ENCODE peak calls at places on chromosomes 11 and 22, in eight cellular contexts. One of them, this sample, is unnamed.
A peak's percentile ranks its signal among the peaks of the same experiment; 100 is the strongest.

GRCh38 chr22:36540867-36541642 is 12.1 kb upstream of the EIF3D start:
- DNase-seq in left ventricle myocardium inferior: no peak
- DNase-seq in gastrocnemius medialis: no peak
- DNase-seq in AG04450: no peak
- DNase-seq in fibroblast of lung: peak; percentile 69
- DNase-seq in CD8-positive, alpha-beta memory T cell: no peak
- DNase-seq in pancreas: no peak
- DNase-seq in Peyer's patch: no peak
- DNase-seq in this sample: peak; percentile 38

GRCh38 chr11:106477776-106478175 is 400.3 kb downstream of the AASDHPPT start:
- DNase-seq in left ventricle myocardium inferior: no peak
- DNase-seq in gastrocnemius medialis: no peak
- DNase-seq in AG04450: no peak
- DNase-seq in fibroblast of lung: peak; percentile 34
- DNase-seq in CD8-positive, alpha-beta memory T cell: no peak
- DNase-seq in pancreas: no peak
- DNase-seq in Peyer's patch: no peak
- DNase-seq in this sample: peak; percentile 49

GRCh38 chr11:43917851-43918250 is 24.6 kb upstream of the C11orf96 start:
- DNase-seq in left ventricle myocardium inferior: no peak
- DNase-seq in gastrocnemius medialis: no peak
- DNase-seq in AG04450: no peak
- DNase-seq in fibroblast of lung: no peak
- DNase-seq in CD8-positive, alpha-beta memory T cell: no peak
- DNase-seq in pancreas: no peak
- DNase-seq in Peyer's patch: no peak
- DNase-seq in this sample: no peak

GRCh38 chr11:45918331-45918941 is 759 bp upstream of the PEX16 start:
- DNase-seq in left ventricle myocardium inferior: peak; percentile 87
- DNase-seq in gastrocnemius medialis: peak; percentile 81
- DNase-seq in AG04450: peak; percentile 24
- DNase-seq in fibroblast of lung: peak; percentile 67
- DNase-seq in CD8-positive, alpha-beta memory T cell: peak; percentile 69
- DNase-seq in pancreas: peak; percentile 82
- DNase-seq in Peyer's patch: peak; percentile 92
- DNase-seq in this sample: peak; percentile 77

GRCh38 chr11:1920909-1921575 is 1.5 kb downstream of the TNNT3 start:
- DNase-seq in left ventricle myocardium inferior: no peak
- DNase-seq in gastrocnemius medialis: peak; percentile 91
- DNase-seq in AG04450: no peak
- DNase-seq in fibroblast of lung: no peak
- DNase-seq in CD8-positive, alpha-beta memory T cell: no peak
- DNase-seq in pancreas: no peak
- DNase-seq in Peyer's patch: no peak
- DNase-seq in this sample: no peak

GRCh38 chr11:88656960-88657738 is 319.6 kb upstream of the CTSC start:
- DNase-seq in left ventricle myocardium inferior: no peak
- DNase-seq in gastrocnemius medialis: no peak
- DNase-seq in AG04450: no peak
- DNase-seq in fibroblast of lung: no peak
- DNase-seq in CD8-positive, alpha-beta memory T cell: no peak
- DNase-seq in pancreas: no peak
- DNase-seq in Peyer's patch: no peak
- DNase-seq in this sample: peak; percentile 1

GRCh38 chr22:29550005-29550404 is 3.6 kb downstream of the THOC5 start:
- DNase-seq in left ventricle myocardium inferior: no peak
- DNase-seq in gastrocnemius medialis: no peak
- DNase-seq in AG04450: no peak
- DNase-seq in fibroblast of lung: no peak
- DNase-seq in CD8-positive, alpha-beta memory T cell: no peak
- DNase-seq in pancreas: no peak
- DNase-seq in Peyer's patch: no peak
- DNase-seq in this sample: no peak

GRCh38 chr22:37519268-37520195 is at the start of gene CARD10:
- DNase-seq in left ventricle myocardium inferior: peak; percentile 50
- DNase-seq in gastrocnemius medialis: no peak
- DNase-seq in AG04450: no peak
- DNase-seq in fibroblast of lung: peak; percentile 19
- DNase-seq in CD8-positive, alpha-beta memory T cell: no peak
- DNase-seq in pancreas: peak; percentile 62
- DNase-seq in Peyer's patch: peak; percentile 62
- DNase-seq in this sample: no peak

GRCh38 chr11:86811637-86812321 is 11.4 kb downstream of the PRSS23 start:
- DNase-seq in left ventricle myocardium inferior: no peak
- DNase-seq in gastrocnemius medialis: no peak
- DNase-seq in AG04450: peak; percentile 47
- DNase-seq in fibroblast of lung: peak; percentile 81
- DNase-seq in CD8-positive, alpha-beta memory T cell: no peak
- DNase-seq in pancreas: peak; percentile 53
- DNase-seq in Peyer's patch: no peak
- DNase-seq in this sample: peak; percentile 60

GRCh38 chr11:86807356-86807755 is 7.0 kb downstream of the PRSS23 start:
- DNase-seq in left ventricle myocardium inferior: no peak
- DNase-seq in gastrocnemius medialis: no peak
- DNase-seq in AG04450: no peak
- DNase-seq in fibroblast of lung: no peak
- DNase-seq in CD8-positive, alpha-beta memory T cell: no peak
- DNase-seq in pancreas: no peak
- DNase-seq in Peyer's patch: no peak
- DNase-seq in this sample: no peak

GRCh38 chr11:86812322-86812670 is 12.0 kb downstream of the PRSS23 start:
- DNase-seq in left ventricle myocardium inferior: no peak
- DNase-seq in gastrocnemius medialis: peak; percentile 32
- DNase-seq in AG04450: no peak
- DNase-seq in fibroblast of lung: no peak
- DNase-seq in CD8-positive, alpha-beta memory T cell: no peak
- DNase-seq in pancreas: no peak
- DNase-seq in Peyer's patch: no peak
- DNase-seq in this sample: no peak

GRCh38 chr11:86806903-86807302 is 6.6 kb downstream of the PRSS23 start:
- DNase-seq in left ventricle myocardium inferior: no peak
- DNase-seq in gastrocnemius medialis: no peak
- DNase-seq in AG04450: no peak
- DNase-seq in fibroblast of lung: no peak
- DNase-seq in CD8-positive, alpha-beta memory T cell: no peak
- DNase-seq in pancreas: no peak
- DNase-seq in Peyer's patch: no peak
- DNase-seq in this sample: no peak

GRCh38 chr11:86809561-86809960 is 9.2 kb downstream of the PRSS23 start:
- DNase-seq in left ventricle myocardium inferior: no peak
- DNase-seq in gastrocnemius medialis: no peak
- DNase-seq in AG04450: no peak
- DNase-seq in fibroblast of lung: no peak
- DNase-seq in CD8-positive, alpha-beta memory T cell: no peak
- DNase-seq in pancreas: no peak
- DNase-seq in Peyer's patch: no peak
- DNase-seq in this sample: peak; percentile 18
- H3K4me3 ChIP-seq in left ventricle myocardium inferior: no peak overlapping the region
- H3K4me3 ChIP-seq in gastrocnemius medialis: no peak overlapping the region
- H3K4me3 ChIP-seq in AG04450: no peak overlapping the region
- H3K4me3 ChIP-seq in fibroblast of lung: no peak overlapping the region
- H3K4me3 ChIP-seq in CD8-positive, alpha-beta memory T cell: no peak overlapping the region
- H3K4me3 ChIP-seq in pancreas: no peak overlapping the region
- H3K4me3 ChIP-seq in Peyer's patch: no peak overlapping the region
- H3K4me3 ChIP-seq in this sample: no peak overlapping the region

GRCh38 chr22:30989473-30989872 is 20.4 kb downstream of the TUG1 start:
- DNase-seq in left ventricle myocardium inferior: no peak
- DNase-seq in gastrocnemius medialis: no peak
- DNase-seq in AG04450: no peak
- DNase-seq in fibroblast of lung: no peak
- DNase-seq in CD8-positive, alpha-beta memory T cell: no peak
- DNase-seq in pancreas: no peak
- DNase-seq in Peyer's patch: no peak
- DNase-seq in this sample: no peak
- H3K4me3 ChIP-seq in left ventricle myocardium inferior: no peak overlapping the region
- H3K4me3 ChIP-seq in gastrocnemius medialis: no peak overlapping the region
- H3K4me3 ChIP-seq in AG04450: no peak overlapping the region
- H3K4me3 ChIP-seq in fibroblast of lung: no peak overlapping the region
- H3K4me3 ChIP-seq in CD8-positive, alpha-beta memory T cell: no peak overlapping the region
- H3K4me3 ChIP-seq in pancreas: no peak overlapping the region
- H3K4me3 ChIP-seq in Peyer's patch: no peak overlapping the region
- H3K4me3 ChIP-seq in this sample: no peak overlapping the region

GRCh38 chr22:50262973-50263617 is 1.6 kb upstream of the MAPK12 start:
- DNase-seq in left ventricle myocardium inferior: no peak
- DNase-seq in gastrocnemius medialis: peak; percentile 37
- DNase-seq in AG04450: no peak
- DNase-seq in fibroblast of lung: no peak
- DNase-seq in CD8-positive, alpha-beta memory T cell: no peak
- DNase-seq in pancreas: no peak
- DNase-seq in Peyer's patch: no peak
- DNase-seq in this sample: no peak
- H3K4me3 ChIP-seq in left ventricle myocardium inferior: no peak overlapping the region
- H3K4me3 ChIP-seq in gastrocnemius medialis: no peak overlapping the region
- H3K4me3 ChIP-seq in AG04450: no peak overlapping the region
- H3K4me3 ChIP-seq in fibroblast of lung: no peak overlapping the region
- H3K4me3 ChIP-seq in CD8-positive, alpha-beta memory T cell: no peak overlapping the region
- H3K4me3 ChIP-seq in pancreas: no peak overlapping the region
- H3K4me3 ChIP-seq in Peyer's patch: no peak overlapping the region
- H3K4me3 ChIP-seq in this sample: no peak overlapping the region

DNA sequence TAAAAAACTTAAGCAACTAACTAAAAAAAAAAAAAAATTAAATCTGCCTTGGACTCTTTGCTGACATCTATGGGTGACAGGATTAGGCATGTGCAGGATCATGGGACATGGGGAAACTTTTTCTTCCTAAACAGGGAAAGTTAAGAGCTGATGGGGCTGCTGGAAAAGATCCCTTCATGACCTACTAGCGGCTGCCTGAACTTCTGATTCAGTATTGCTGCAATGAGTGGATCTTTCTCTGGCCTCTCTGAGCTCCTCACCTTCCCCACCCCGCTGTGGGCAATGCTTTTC is 25.0 kb downstream of the OR5A2 start:
- DNase-seq in left ventricle myocardium inferior: no peak
- DNase-seq in gastrocnemius medialis: no peak
- DNase-seq in AG04450: no peak
- DNase-seq in fibroblast of lung: no peak
- DNase-seq in CD8-positive, alpha-beta memory T cell: no peak
- DNase-seq in pancreas: no peak
- DNase-seq in Peyer's patch: no peak
- DNase-seq in this sample: no peak
- H3K4me3 ChIP-seq in left ventricle myocardium inferior: no peak overlapping the region
- H3K4me3 ChIP-seq in gastrocnemius medialis: no peak overlapping the region
- H3K4me3 ChIP-seq in AG04450: no peak overlapping the region
- H3K4me3 ChIP-seq in fibroblast of lung: no peak overlapping the region
- H3K4me3 ChIP-seq in CD8-positive, alpha-beta memory T cell: no peak overlapping the region
- H3K4me3 ChIP-seq in pancreas: no peak overlapping the region
- H3K4me3 ChIP-seq in Peyer's patch: no peak overlapping the region
- H3K4me3 ChIP-seq in this sample: no peak overlapping the region

GRCh38 chr11:74492084-74492483 is 1.4 kb downstream of the LIPT2 start:
- DNase-seq in left ventricle myocardium inferior: no peak
- DNase-seq in gastrocnemius medialis: no peak
- DNase-seq in AG04450: no peak
- DNase-seq in fibroblast of lung: no peak
- DNase-seq in CD8-positive, alpha-beta memory T cell: no peak
- DNase-seq in pancreas: no peak
- DNase-seq in Peyer's patch: no peak
- DNase-seq in this sample: no peak
- H3K4me3 ChIP-seq in left ventricle myocardium inferior: peak overlapping the region; percentile 95
- H3K4me3 ChIP-seq in gastrocnemius medialis: no peak overlapping the region
- H3K4me3 ChIP-seq in AG04450: no peak overlapping the region
- H3K4me3 ChIP-seq in fibroblast of lung: no peak overlapping the region
- H3K4me3 ChIP-seq in CD8-positive, alpha-beta memory T cell: no peak overlapping the region
- H3K4me3 ChIP-seq in pancreas: no peak overlapping the region
- H3K4me3 ChIP-seq in Peyer's patch: no peak overlapping the region
- H3K4me3 ChIP-seq in this sample: no peak overlapping the region

GRCh38 chr11:26093206-26093605 is 238.7 kb upstream of the ANO3 start:
- DNase-seq in left ventricle myocardium inferior: no peak
- DNase-seq in gastrocnemius medialis: no peak
- DNase-seq in AG04450: no peak
- DNase-seq in fibroblast of lung: no peak
- DNase-seq in CD8-positive, alpha-beta memory T cell: no peak
- DNase-seq in pancreas: no peak
- DNase-seq in Peyer's patch: no peak
- DNase-seq in this sample: no peak

GRCh38 chr11:26088391-26088790 is 243.5 kb upstream of the ANO3 start:
- DNase-seq in left ventricle myocardium inferior: no peak
- DNase-seq in gastrocnemius medialis: no peak
- DNase-seq in AG04450: no peak
- DNase-seq in fibroblast of lung: peak; percentile 79
- DNase-seq in CD8-positive, alpha-beta memory T cell: no peak
- DNase-seq in pancreas: no peak
- DNase-seq in Peyer's patch: no peak
- DNase-seq in this sample: peak; percentile 31

GRCh38 chr11:26084313-26084712 is 247.6 kb upstream of the ANO3 start:
- DNase-seq in left ventricle myocardium inferior: no peak
- DNase-seq in gastrocnemius medialis: no peak
- DNase-seq in AG04450: no peak
- DNase-seq in fibroblast of lung: no peak
- DNase-seq in CD8-positive, alpha-beta memory T cell: no peak
- DNase-seq in pancreas: no peak
- DNase-seq in Peyer's patch: no peak
- DNase-seq in this sample: no peak

DNA sequence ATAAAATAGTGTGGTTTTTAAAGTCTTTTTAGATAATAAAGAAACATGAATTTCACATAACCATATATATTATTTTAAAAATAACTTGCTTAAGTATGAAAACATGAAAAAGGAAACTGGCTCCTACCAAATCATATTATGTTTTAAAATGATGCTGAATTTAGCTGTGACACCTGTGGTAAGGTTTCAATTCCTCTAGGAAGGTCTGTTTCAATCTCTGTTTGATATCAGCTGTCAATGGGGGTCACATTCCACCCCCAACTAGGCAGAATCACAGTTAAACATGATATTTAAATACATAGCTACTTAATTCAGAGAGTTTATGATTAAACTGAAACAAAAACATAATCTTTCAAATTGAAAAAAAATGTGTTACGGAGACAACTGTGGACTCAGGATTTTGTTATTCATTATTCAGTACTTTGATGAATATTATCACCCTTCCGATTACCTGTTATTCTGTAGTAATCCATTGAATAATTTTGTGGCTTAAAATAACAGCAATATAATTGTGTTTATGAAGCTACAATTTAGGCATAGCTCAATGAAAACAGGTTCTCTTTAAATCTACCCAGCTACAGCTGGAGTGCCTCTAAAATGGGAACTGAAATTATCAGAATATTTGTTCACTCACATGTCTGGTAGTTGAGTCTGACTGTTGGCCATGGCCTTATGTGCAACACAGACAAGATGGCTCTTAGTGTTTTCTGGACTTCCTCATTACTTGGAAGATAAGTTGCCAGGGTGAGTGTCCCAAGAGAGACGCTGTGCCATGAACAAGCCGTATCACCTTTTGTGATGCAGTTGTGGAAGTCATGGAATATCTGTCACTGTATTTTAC is 244.6 kb upstream of the ANO3 start:
- DNase-seq in left ventricle myocardium inferior: no peak
- DNase-seq in gastrocnemius medialis: no peak
- DNase-seq in AG04450: no peak
- DNase-seq in fibroblast of lung: no peak
- DNase-seq in CD8-positive, alpha-beta memory T cell: no peak
- DNase-seq in pancreas: no peak
- DNase-seq in Peyer's patch: no peak
- DNase-seq in this sample: no peak
- H3K4me3 ChIP-seq in left ventricle myocardium inferior: no peak overlapping the region
- H3K4me3 ChIP-seq in gastrocnemius medialis: no peak overlapping the region
- H3K4me3 ChIP-seq in AG04450: no peak overlapping the region
- H3K4me3 ChIP-seq in fibroblast of lung: no peak overlapping the region
- H3K4me3 ChIP-seq in CD8-positive, alpha-beta memory T cell: no peak overlapping the region
- H3K4me3 ChIP-seq in pancreas: no peak overlapping the region
- H3K4me3 ChIP-seq in Peyer's patch: no peak overlapping the region
- H3K4me3 ChIP-seq in this sample: no peak overlapping the region

This sample was measured in cardiac fibroblast.